ENCODE peak calls at places on chromosomes 13 and 19, in ten cellular contexts. L is lower leg skin, S is heart left ventricle, C is tibial nerve, U is esophagus muscularis mucosa, Q is Peyer's patch, X is A549, M is sigmoid colon, O is breast epithelium, J is gastrocnemius medialis. A is an unnamed sample.

GRCh38 chr19:31266196-31266595 is 83.0 kb downstream of the TSHZ3 start:
- DNase-seq in U (no peak), X (no peak), L (no peak), M (peak; percentile 22), C (no peak), Q (no peak), J (no peak), O (no peak), S (no peak), A (no peak)

GRCh38 chr13:35600137-35600536 is 123.6 kb upstream of the MAB21L1 start:
- DNase-seq in X (no peak), C (no peak), J (no peak), Q (no peak), L (no peak), S (no peak), M (no peak), O (no peak), U (no peak), A (no peak)

GRCh38 chr19:13103961-13104847 is 1.5 kb upstream of the LYL1 start:
- DNase-seq in S (peak; percentile 85), M (peak; percentile 86), X (peak; percentile 31), Q (peak; percentile 95), O (no peak), U (no peak), L (no peak), C (no peak), J (no peak), A (no peak)

GRCh38 chr13:78102121-78102677 is 183.6 kb upstream of the EDNRB start:
- DNase-seq in O (no peak), M (peak; percentile 64), X (no peak), L (peak; percentile 47), S (peak; percentile 26), U (no peak), C (peak; percentile 62), Q (no peak), J (peak; percentile 11), A (no peak)

GRCh38 chr13:62799931-62800436 is 1384.3 kb upstream of the PCDH20 start:
- DNase-seq in L (no peak), U (no peak), S (no peak), J (no peak), M (no peak), Q (no peak), X (no peak), O (no peak), C (no peak), A (no peak)

GRCh38 chr19:14775855-14776254 is 2.5 kb downstream of the ADGRE2 start:
- DNase-seq in L (no peak), X (no peak), U (no peak), O (peak; percentile 39), C (no peak), S (peak; percentile 26), Q (peak; percentile 49), J (no peak), M (no peak), A (no peak)

GRCh38 chr19:33195711-33196347 is 1.7 kb downstream of the LRP3 start:
- DNase-seq in L (no peak), J (no peak), X (no peak), M (no peak), S (no peak), C (no peak), U (no peak), O (no peak), Q (no peak), A (no peak)

GRCh38 chr19:32098953-32099352 is 246.5 kb upstream of the ZNF507 start:
- DNase-seq in M (no peak), U (no peak), O (no peak), J (no peak), X (no peak), L (no peak), Q (no peak), S (no peak), C (no peak), A (no peak)

GRCh38 chr13:107427531-107427930 is 787.8 kb downstream of the LIG4 start:
- DNase-seq in L (no peak), S (no peak), X (no peak), U (no peak), O (no peak), M (no peak), Q (no peak), C (no peak), J (no peak), A (no peak)

GRCh38 chr19:44748426-44749254 is at the start of gene BCL3:
- DNase-seq in L (peak; percentile 52), O (peak; percentile 68), S (peak; percentile 84), J (no peak), U (no peak), C (no peak), X (no peak), Q (peak; percentile 90), M (peak; percentile 80), A (no peak)

GRCh38 chr13:106858910-106859309 is 291.0 kb upstream of the ARGLU1 start:
- DNase-seq in X (no peak), L (no peak), O (no peak), M (no peak), J (no peak), S (no peak), U (no peak), C (no peak), Q (no peak), A (no peak)

GRCh38 chr19:45934551-45935230 is 20.1 kb upstream of the NANOS2 start:
- DNase-seq in C (no peak), U (no peak), M (no peak), L (no peak), S (no peak), O (no peak), X (no peak), Q (no peak), J (no peak), A (no peak)

GRCh38 chr13:96104516-96104915 is 14.6 kb downstream of the HS6ST3 start:
- DNase-seq in Q (no peak), M (no peak), J (no peak), U (no peak), O (no peak), C (no peak), S (no peak), X (no peak), L (no peak), A (no peak)

GRCh38 chr19:45154064-45154827 is 6.5 kb downstream of the NKPD1 start:
- DNase-seq in M (no peak), X (no peak), C (no peak), U (no peak), L (no peak), S (no peak), Q (no peak), J (no peak), O (no peak), A (peak; percentile 89)

DNA sequence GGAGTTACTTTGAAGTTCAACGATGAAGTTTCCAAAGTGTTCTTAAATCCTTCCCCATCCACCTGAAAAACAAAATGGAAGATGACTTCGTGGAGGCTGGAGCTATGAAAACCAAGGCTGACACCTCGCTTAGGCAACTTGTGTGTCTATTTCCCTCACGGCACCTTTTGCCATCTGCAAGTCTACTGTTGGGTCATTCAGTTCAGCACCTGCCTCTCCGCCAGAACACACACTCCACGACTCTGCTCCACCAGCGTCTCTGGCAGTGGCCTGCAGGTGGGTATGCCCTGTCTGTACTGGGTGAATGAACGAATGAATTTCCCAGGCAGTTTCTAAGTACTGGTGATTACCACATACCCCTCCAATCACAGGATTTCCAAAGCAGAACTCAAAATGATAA is 9.1 kb downstream of the SAFB2 start:
- DNase-seq in M (peak; percentile 53), Q (no peak), L (no peak), J (no peak), C (no peak), U (no peak), S (no peak), O (no peak), X (no peak), A (no peak)
- TF ChIP-seq POLR2A in M (no peak), Q (no peak), L (no peak), J (no peak), C (no peak), U (no peak), S (no peak), O (no peak), X (no peak), A (no peak)

GRCh38 chr19:50416034-50416814 is 2.5 kb upstream of the SPIB start:
- DNase-seq in U (no peak), J (no peak), L (no peak), O (no peak), Q (no peak), M (no peak), C (no peak), S (no peak), X (no peak), A (no peak)
- TF ChIP-seq POLR2A in U (no peak), J (no peak), L (no peak), O (no peak), Q (no peak), M (no peak), C (no peak), S (no peak), X (no peak), A (no peak)

GRCh38 chr19:16536130-16536529 is 6.1 kb downstream of the CHERP start:
- DNase-seq in O (no peak), M (no peak), J (no peak), U (no peak), C (no peak), Q (no peak), L (no peak), X (no peak), S (no peak), A (no peak)

GRCh38 chr19:16531380-16531669 is 10.9 kb downstream of the CHERP start:
- DNase-seq in U (no peak), Q (no peak), S (no peak), C (no peak), O (no peak), X (no peak), L (no peak), J (no peak), M (no peak), A (no peak)

GRCh38 chr19:16532440-16533273 is 9.6 kb downstream of the CHERP start:
- DNase-seq in C (no peak), X (no peak), S (no peak), J (no peak), M (no peak), U (no peak), L (no peak), O (no peak), Q (no peak), A (no peak)

GRCh38 chr19:16537111-16537510 is 5.1 kb downstream of the CHERP start:
- DNase-seq in C (no peak), J (no peak), S (no peak), M (no peak), U (no peak), X (no peak), O (no peak), L (no peak), Q (no peak), A (no peak)

DNA sequence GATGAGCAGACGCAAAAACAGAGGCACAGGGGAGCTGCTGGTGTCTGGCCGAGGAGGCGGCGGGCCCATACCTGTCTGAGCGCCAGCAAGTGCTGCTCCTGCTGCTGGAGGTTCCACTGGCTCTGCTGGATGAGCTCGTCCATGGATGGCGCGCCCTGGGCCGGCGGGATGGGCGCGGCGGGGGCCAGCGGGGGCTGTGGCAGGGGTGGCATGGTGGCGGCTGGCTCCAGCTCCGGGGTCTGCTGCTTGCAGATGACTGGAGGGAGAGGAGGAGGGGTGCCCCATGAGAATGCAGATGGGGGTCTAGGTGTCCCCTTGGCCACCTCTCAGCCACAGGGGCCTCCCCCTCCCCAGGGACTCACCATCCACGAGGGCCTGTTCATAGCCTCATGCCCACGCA is 6.9 kb downstream of the CHERP start:
- DNase-seq in X (no peak), S (no peak), L (no peak), Q (no peak), O (no peak), J (no peak), C (no peak), U (no peak), M (no peak), A (no peak)
- TF ChIP-seq POLR2A in X (no peak), S (no peak), L (no peak), Q (no peak), O (no peak), J (no peak), C (no peak), U (no peak), M (no peak), A (no peak)

GRCh38 chr19:18097993-18098890 is 664 bp downstream of the MAST3 start:
- DNase-seq in U (no peak), S (no peak), X (no peak), O (no peak), J (no peak), Q (no peak), M (no peak), L (no peak), C (no peak), A (no peak)
- TF ChIP-seq POLR2A in U (no peak), S (no peak), X (no peak), O (no peak), J (no peak), Q (no peak), M (no peak), L (no peak), C (no peak), A (no peak)